ENCODE peak calls at places on chromosome 5, in five cellular contexts. J, U, F, G and R are unnamed samples.

GRCh38 chr5:133469846-133470245 is 142.5 kb downstream of the FSTL4 start:
- DNase-seq in G (no peak), F (no peak), U (no peak), J (no peak), R (no peak)

GRCh38 chr5:67208403-67208802 is 11.8 kb upstream of the CD180 start:
- DNase-seq in U (no peak), F (no peak), J (no peak), G (no peak), R (no peak)

GRCh38 chr5:80191397-80191796 is 64.5 kb downstream of the SERINC5 start:
- DNase-seq in U (no peak), J (no peak), F (no peak), G (no peak), R (no peak)

GRCh38 chr5:73312872-73313510 is 135.6 kb downstream of the FOXD1 start:
- DNase-seq in U (no peak), G (no peak), F (no peak), J (no peak), R (no peak)

GRCh38 chr5:93346301-93346700 is 234.7 kb downstream of the NR2F1-AS1 start:
- DNase-seq in G (no peak), F (no peak), J (no peak), U (no peak), R (no peak)

GRCh38 chr5:137084016-137084415 is 415.1 kb downstream of the SPOCK1 start:
- DNase-seq in G (no peak), U (no peak), F (no peak), J (no peak), R (no peak)

GRCh38 chr5:176784218-176785165 is 25.9 kb upstream of the UNC5A start:
- DNase-seq in J (no peak), G (no peak), U (no peak), F (peak; percentile 49), R (no peak)

GRCh38 chr5:108655750-108656450 is 91.8 kb upstream of the FER start:
- DNase-seq in J (no peak), U (no peak), F (peak; percentile 64), G (no peak), R (no peak)

GRCh38 chr5:158714049-158714448 is 385.7 kb downstream of the EBF1 start:
- DNase-seq in G (no peak), U (no peak), F (no peak), J (no peak), R (no peak)

GRCh38 chr5:171806976-171807823 is 21.6 kb downstream of the SMIM23 start:
- DNase-seq in U (no peak), G (no peak), J (no peak), F (peak; percentile 5), R (no peak)

GRCh38 chr5:98936948-98937715 is 8.3 kb upstream of the CHD1 start:
- DNase-seq in G (no peak), U (no peak), J (no peak), F (no peak), R (no peak)

GRCh38 chr5:88677943-88678779 is 204.8 kb downstream of the MEF2C start:
- DNase-seq in F (no peak), G (no peak), J (no peak), U (no peak), R (no peak)

GRCh38 chr5:95973793-95974325 is 12.2 kb upstream of the ELL2 start:
- DNase-seq in G (no peak), J (no peak), U (no peak), F (peak; percentile 86), R (no peak)

GRCh38 chr5:123007292-123007691 is 29.2 kb downstream of the PPIC start:
- DNase-seq in F (no peak), U (no peak), J (no peak), G (no peak), R (no peak)

GRCh38 chr5:103424453-103425205 is 138.0 kb downstream of the NUDT12 start:
- DNase-seq in U (no peak), J (no peak), G (no peak), F (peak; percentile 35), R (no peak)

GRCh38 chr5:43649256-43649655 is 46.3 kb downstream of the NNT start:
- DNase-seq in F (peak; percentile 75), U (no peak), G (no peak), J (no peak), R (no peak)

GRCh38 chr5:144832416-144832815 is 661.7 kb downstream of the KCTD16 start:
- DNase-seq in G (no peak), J (no peak), F (no peak), U (no peak), R (no peak)

GRCh38 chr5:94288937-94289336 is 329.5 kb downstream of the KIAA0825 start:
- DNase-seq in G (no peak), J (no peak), F (peak; percentile 58), U (no peak), R (no peak)

GRCh38 chr5:167284491-167284890 is 1007.0 kb upstream of the WWC1 start:
- DNase-seq in J (no peak), G (no peak), F (peak; percentile 64), U (no peak), R (no peak)

GRCh38 chr5:139856694-139857093 is 61.1 kb downstream of the PSD2 start:
- DNase-seq in J (no peak), G (no peak), F (no peak), U (no peak), R (no peak)

GRCh38 chr5:2303391-2304100 is 420.8 kb upstream of the IRX4 start:
- DNase-seq in G (no peak), F (peak; percentile 24), U (no peak), J (no peak), R (no peak)
- H3K4me3 ChIP-seq in G (no peak overlapping the region), F (no peak overlapping the region), U (no peak overlapping the region), J (no peak overlapping the region), R (no peak overlapping the region)

GRCh38 chr5:150119421-150120061 is 33.2 kb upstream of the CSF1R start:
- DNase-seq in G (peak; percentile 38), F (no peak), U (no peak), J (peak; percentile 8), R (no peak)
- TF ChIP-seq CTCF in G (no peak), F (no peak), U (no peak), J (no peak), R (no peak)

GRCh38 chr5:61416410-61416809 is 84.4 kb downstream of the ZSWIM6 start:
- DNase-seq in U (no peak), J (no peak), F (no peak), G (no peak), R (no peak)

GRCh38 chr5:61412344-61412743 is 80.3 kb downstream of the ZSWIM6 start:
- DNase-seq in F (no peak), U (no peak), J (no peak), G (no peak), R (no peak)

GRCh38 chr5:61416010-61416409 is 84.0 kb downstream of the ZSWIM6 start:
- DNase-seq in J (no peak), F (no peak), U (no peak), G (no peak), R (no peak)

GRCh38 chr5:61417345-61417744 is 85.3 kb downstream of the ZSWIM6 start:
- DNase-seq in F (no peak), U (no peak), J (no peak), G (no peak), R (no peak)

GRCh38 chr5:61414806-61415205 is 82.7 kb downstream of the ZSWIM6 start:
- DNase-seq in F (no peak), J (no peak), G (no peak), U (no peak), R (no peak)
- H3K4me1 ChIP-seq in F (peaks cover 2% of the 10 kb centered on the region), J (peaks cover 9% of the 10 kb centered on the region), G (no peaks in the 10 kb centered on the region), U (peaks cover 31% of the 10 kb centered on the region), R (peaks cover 20% of the 10 kb centered on the region)

DNA sequence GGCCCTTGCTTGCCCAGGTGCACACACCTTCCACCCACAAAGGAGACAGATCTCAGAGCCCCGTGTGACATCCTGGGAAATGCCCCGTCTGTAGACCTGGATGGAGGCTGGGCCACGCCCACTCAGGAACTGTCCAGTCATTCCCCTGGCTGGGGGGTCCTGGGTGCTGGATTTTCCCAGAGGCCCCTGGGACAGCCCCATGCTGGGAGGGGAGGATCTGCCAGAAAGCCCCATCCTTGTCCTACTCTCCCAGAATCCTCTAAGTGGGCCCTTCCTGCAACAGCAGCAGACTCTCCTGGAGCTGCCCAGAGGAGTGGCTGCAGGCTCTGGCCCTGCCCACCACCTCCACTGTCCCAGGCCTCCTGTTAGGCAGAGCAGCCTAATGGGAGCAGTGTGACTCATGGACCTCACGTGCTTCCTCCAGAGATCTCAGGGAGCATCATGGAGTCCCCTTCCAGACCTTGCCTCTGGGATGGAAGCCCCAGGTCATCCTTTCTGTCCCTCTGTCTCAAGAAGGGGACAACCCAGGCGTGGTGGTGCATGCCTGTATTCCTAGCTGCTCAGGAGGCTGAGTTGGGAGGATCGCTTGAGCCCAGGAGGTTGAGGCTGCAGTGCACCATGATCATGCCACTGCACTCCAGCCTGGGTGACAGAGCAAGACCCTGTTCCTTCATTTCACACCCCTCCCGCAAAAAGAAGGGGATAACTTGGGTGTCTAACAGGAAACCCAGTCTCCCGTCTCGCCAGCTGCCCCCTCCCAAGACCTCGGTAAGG is 51.7 kb downstream of the JADE2 start:
- DNase-seq in G (no peak), J (no peak), F (peak; percentile 74), U (no peak), R (no peak)
- H3K4me3 ChIP-seq in G (no peak overlapping the region), J (no peak overlapping the region), F (no peak overlapping the region), U (no peak overlapping the region), R (no peak overlapping the region)

DNA sequence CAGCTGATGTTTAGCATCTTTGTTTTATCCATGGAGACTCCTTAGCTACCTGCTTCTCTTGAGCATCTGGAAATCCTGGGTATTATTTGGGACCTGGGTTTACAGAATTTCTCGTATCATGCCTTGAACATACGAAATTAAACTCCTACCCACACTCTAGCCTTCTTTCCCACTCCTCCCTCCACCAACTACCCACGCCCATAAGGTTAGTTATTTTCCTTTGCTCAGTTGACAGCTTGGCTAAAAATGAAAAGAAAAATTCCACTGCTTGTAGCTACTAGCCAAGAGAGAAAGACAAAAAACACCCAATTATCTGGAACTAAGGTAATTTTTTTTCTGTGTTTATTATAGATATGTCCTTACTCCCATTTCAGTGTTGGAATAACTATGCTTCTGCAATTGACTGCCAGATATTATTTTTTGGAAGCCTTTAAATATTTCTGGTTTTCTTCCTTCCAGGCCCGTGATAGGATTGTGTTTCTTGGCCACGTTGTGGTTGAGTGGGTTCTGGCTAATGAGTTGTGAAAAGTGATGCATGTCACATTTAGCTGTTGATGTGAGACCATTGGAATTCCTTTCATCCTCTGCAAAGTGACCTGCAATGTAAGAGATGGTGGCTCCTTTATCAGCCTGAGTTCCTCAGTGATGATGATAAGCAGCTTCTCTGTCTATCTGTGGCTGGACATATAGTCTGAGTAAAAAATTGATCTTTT is 308.1 kb downstream of the LRRC70 start:
- DNase-seq in G (no peak), F (no peak), J (no peak), U (no peak), R (no peak)
- TF ChIP-seq CTCF in G (no peak), F (no peak), J (no peak), U (no peak), R (no peak)

DNA sequence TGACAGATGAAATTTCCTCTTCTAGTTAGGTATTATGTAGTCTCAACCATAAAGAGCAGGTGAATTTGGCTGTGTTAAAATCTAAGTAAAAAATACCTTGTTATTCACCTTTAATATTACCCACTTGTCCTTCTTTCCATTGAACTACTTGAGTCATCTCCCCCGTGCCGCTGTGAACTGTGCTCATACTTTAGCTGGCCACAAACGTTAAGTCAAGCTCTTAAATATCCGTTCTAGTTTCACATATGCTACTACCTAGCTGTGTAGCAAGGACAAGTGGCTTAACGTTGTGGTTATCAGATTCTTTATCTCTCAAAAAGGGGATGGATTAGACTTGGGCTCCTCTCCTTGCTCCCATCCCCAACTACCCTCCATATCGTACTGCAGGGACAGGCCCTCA is 110.4 kb downstream of the EFNA5 start:
- DNase-seq in G (no peak), F (no peak), J (no peak), U (no peak), R (no peak)
- H3K4me1 ChIP-seq in G (no peaks in the 10 kb centered on the region), F (peaks cover 3% of the 10 kb centered on the region), J (no peaks in the 10 kb centered on the region), U (peaks cover 30% of the 10 kb centered on the region), R (peaks cover 37% of the 10 kb centered on the region)